ENCODE peak calls at places on chromosomes 6 and 20, in seven cellular contexts. D is GM12891, M is GM12878, Y is H1, U is spleen, P is esophagus muscularis mucosa, N is GM12892. B is an unnamed sample.

GRCh38 chr6:152948150-152948768 is 34.6 kb downstream of the FBXO5 start:
- DNase-seq in N (no peak), U (no peak), D (no peak), M (no peak), Y (no peak), P (no peak), B (no peak)

GRCh38 chr6:17884501-17885039 is 102.9 kb downstream of the KIF13A start:
- DNase-seq in P (no peak), N (no peak), D (peak; percentile 14), U (no peak), Y (no peak), M (peak; percentile 80), B (no peak)

GRCh38 chr6:30726506-30727413 is 6.6 kb downstream of the TUBB start:
- DNase-seq in D (no peak), M (no peak), Y (no peak), P (no peak), N (no peak), U (peak; percentile 41), B (no peak)

GRCh38 chr20:33689973-33690372 is 3.8 kb upstream of the E2F1 start:
- DNase-seq in D (no peak), P (no peak), N (no peak), Y (no peak), U (no peak), M (no peak), B (no peak)

GRCh38 chr20:33524261-33524660 is 34.4 kb downstream of the CBFA2T2 start:
- DNase-seq in D (no peak), M (no peak), P (no peak), U (no peak), N (no peak), Y (no peak), B (no peak)

GRCh38 chr20:19758888-19759331 is 852 bp downstream of the RIN2 start:
- DNase-seq in M (no peak), Y (no peak), N (no peak), P (peak; percentile 93), U (no peak), D (no peak), B (peak; percentile 59)

GRCh38 chr20:21523895-21524294 is 10.0 kb upstream of the NKX2-2 start:
- DNase-seq in M (no peak), P (no peak), N (no peak), Y (no peak), D (no peak), U (no peak), B (no peak)

GRCh38 chr6:1901556-1901955 is 291.8 kb downstream of the FOXC1 start:
- DNase-seq in P (peak; percentile 42), N (no peak), M (no peak), U (no peak), D (no peak), Y (no peak), B (no peak)

GRCh38 chr6:168132531-168133184 is 53.6 kb upstream of the FRMD1 start:
- DNase-seq in U (no peak), P (peak; percentile 92), N (no peak), D (no peak), Y (peak; percentile 39), M (no peak), B (no peak)

GRCh38 chr6:159970659-159971063 is 1.8 kb downstream of the IGF2R start:
- DNase-seq in U (no peak), M (no peak), N (no peak), D (no peak), Y (no peak), P (peak; percentile 64), B (no peak)

GRCh38 chr6:72941751-72942150 is 283.5 kb downstream of the KHDC1L start:
- DNase-seq in M (no peak), D (no peak), N (no peak), Y (no peak), P (no peak), U (no peak), B (no peak)

GRCh38 chr6:134686071-134686470 is 263.8 kb downstream of the ALDH8A1 start:
- DNase-seq in U (no peak), N (no peak), P (no peak), Y (no peak), D (no peak), M (no peak), B (no peak)

GRCh38 chr20:602357-602970 is 7.6 kb downstream of the TCF15 start:
- DNase-seq in N (no peak), Y (no peak), U (no peak), D (no peak), P (no peak), M (no peak), B (no peak)

GRCh38 chr6:33619166-33619565 is 2.0 kb upstream of the ITPR3 start:
- DNase-seq in P (no peak), U (no peak), D (no peak), M (no peak), Y (no peak), N (no peak), B (no peak)

GRCh38 chr6:167543602-167544506 is 219.0 kb downstream of the TTLL2 start:
- DNase-seq in M (no peak), U (no peak), P (no peak), D (no peak), Y (no peak), N (no peak), B (peak; percentile 32)

GRCh38 chr20:58084966-58085365 is 143.5 kb downstream of the ANKRD60 start:
- DNase-seq in D (no peak), M (no peak), P (peak; percentile 57), N (no peak), Y (no peak), U (no peak), B (no peak)

GRCh38 chr20:22379472-22379871 is 204.9 kb downstream of the FOXA2 start:
- DNase-seq in U (no peak), D (no peak), Y (no peak), M (no peak), P (no peak), N (no peak), B (no peak)

GRCh38 chr6:102051001-102051400 is 657.5 kb downstream of the GRIK2 start:
- DNase-seq in N (no peak), P (no peak), M (no peak), D (no peak), U (no peak), Y (no peak), B (no peak)

GRCh38 chr20:62782149-62782892 is 14.0 kb upstream of the MRGBP start:
- DNase-seq in P (no peak), U (no peak), D (no peak), M (no peak), N (no peak), Y (no peak), B (no peak)

GRCh38 chr20:3889489-3890409 is 562 bp downstream of the PANK2 start:
- DNase-seq in M (no peak), U (peak; percentile 92), P (no peak), Y (no peak), D (no peak), N (peak; percentile 43), B (peak; percentile 50)

GRCh38 chr6:41040101-41040910 is 1.3 kb upstream of the UNC5CL start:
- DNase-seq in M (no peak), Y (no peak), P (no peak), U (no peak), N (no peak), D (no peak), B (peak; percentile 66)

GRCh38 chr20:19913927-19914614 is 103.1 kb upstream of the NAA20 start:
- DNase-seq in P (no peak), N (no peak), U (no peak), D (no peak), Y (no peak), M (peak; percentile 48), B (no peak)

DNA sequence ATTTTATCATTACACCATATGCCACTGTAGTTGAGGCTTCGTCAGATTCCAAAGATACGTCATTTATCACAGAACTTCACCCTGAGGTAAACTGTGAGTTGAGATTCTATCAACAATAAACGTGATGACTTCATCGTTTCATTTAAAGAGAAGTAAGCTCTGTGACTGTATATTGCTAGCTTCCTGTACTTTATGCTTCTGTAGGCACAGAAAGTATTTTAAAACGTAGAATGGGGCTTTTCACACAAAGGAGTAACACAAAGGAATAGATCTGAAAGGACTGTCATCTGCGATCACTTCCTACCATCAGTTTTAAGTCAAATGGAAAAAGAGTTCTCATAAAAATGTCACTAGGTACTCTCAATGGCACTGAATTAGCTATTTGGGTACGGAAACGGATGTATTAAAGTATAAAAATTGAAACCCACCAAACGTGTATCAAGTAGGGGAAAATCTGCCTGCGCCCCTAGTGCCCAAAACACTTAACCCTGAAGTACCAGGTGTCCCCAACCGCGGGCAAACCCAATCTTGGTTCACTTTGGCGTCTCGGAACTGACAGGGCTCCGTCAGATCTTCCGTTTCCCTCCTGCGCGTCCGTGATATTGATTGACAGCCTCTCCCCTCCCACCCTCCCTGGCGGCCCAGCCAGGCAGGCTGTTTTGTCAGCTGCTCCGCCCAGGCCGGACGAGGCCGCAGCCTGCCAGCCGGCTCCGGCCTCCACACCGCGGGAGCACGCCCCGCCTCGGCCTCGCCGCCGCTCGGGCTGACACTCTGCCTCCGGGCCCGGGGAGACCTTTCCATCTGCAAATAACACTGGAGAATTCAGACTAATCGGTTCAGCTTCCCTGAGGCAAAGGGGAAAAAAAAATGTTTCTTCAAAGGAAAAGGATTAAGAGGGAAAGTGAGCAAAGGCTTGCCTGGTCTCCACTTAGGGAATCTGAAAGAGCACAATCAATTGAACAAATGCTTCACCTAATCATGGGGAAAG is 234.7 kb upstream of the MCHR2 start:
- DNase-seq in D (peak; percentile 51), Y (peak; percentile 46), N (peak; percentile 54), M (peak; percentile 37), P (no peak), U (peak; percentile 88), B (peak; percentile 77)
- TF ChIP-seq POLR2A in D (no peak), Y (no peak), N (no peak), M (peak; percentile 60), P (no peak), U (no peak), B (no peak)

GRCh38 chr6:53347921-53348435 is 772 bp downstream of the ELOVL5 start:
- DNase-seq in P (peak; percentile 93), Y (no peak), N (no peak), D (no peak), U (peak; percentile 92), M (no peak), B (peak; percentile 61)
- TF ChIP-seq POLR2AphosphoS5 in P (peak; percentile 48), Y (peak; percentile 18), N (no peak), D (no peak), U (peak; percentile 11), M (no peak), B (no peak)

GRCh38 chr20:47035191-47035590 is 140.5 kb downstream of the EYA2 start:
- DNase-seq in N (no peak), D (no peak), Y (no peak), M (no peak), U (no peak), P (no peak), B (no peak)
- TF ChIP-seq POLR2A in N (no peak), D (no peak), Y (no peak), M (no peak), U (no peak), P (no peak), B (no peak)

DNA sequence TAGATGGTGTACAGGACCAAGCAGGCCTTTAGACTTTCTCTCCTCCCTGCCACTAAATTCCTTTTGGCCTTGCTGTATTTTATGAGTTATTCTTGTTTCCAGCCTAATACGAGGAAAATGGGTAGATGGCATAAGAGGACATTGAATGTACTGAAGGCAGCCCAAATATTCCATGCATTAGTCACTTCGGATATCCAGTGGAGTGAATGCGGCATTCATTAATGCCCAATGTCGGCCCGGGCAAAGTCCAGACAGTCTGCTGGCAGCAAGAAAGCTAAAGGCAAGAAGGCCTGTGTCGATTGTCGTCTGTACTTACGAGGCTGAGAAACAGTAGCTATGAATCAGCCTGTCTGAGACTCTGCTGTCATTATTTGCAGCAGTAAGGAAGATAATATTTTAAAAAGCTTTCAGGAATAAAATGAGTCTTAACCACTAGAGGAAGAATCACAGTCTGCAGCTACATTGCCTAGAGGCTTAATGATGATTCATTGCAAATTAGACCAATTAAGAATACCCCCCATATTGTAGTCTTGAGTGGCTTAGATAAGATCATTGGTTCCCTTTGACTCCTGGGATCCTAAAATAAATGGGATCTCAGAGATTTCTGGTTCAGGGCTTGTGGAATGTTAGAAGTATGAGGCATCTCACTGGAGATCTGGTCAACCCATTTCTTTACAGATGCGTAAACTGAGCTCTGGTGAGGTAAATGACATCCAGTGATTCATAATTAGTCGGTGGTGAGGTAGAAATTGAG is 534.1 kb upstream of the JAG1 start:
- DNase-seq in M (no peak), D (no peak), U (no peak), P (no peak), N (no peak), Y (no peak), B (no peak)
- TF ChIP-seq POLR2AphosphoS5 in M (no peak), D (no peak), U (no peak), P (no peak), N (no peak), Y (no peak), B (no peak)